ENCODE peak calls at places on chromosomes 6 and 20, in five cellular contexts. D is K562, B is H1, K is HepG2, Y is GM12878. P is an unnamed sample.

GRCh38 chr20:57666834-57667157 is 43.0 kb downstream of the PMEPA1 start:
- DNase-seq in D (no peak), B (no peak), K (no peak), Y (no peak), P (no peak)

GRCh38 chr20:9838378-9839295 is at the start of gene PAK5:
- DNase-seq in D (no peak), B (peak; percentile 93), K (peak; percentile 53), Y (no peak), P (no peak)

GRCh38 chr20:997486-997885 is 4.6 kb downstream of the RSPO4 start:
- DNase-seq in D (no peak), B (no peak), K (no peak), Y (no peak), P (no peak)

GRCh38 chr6:159761135-159761872 is 541 bp upstream of the ACAT2 start:
- DNase-seq in D (peak; percentile 21), B (peak; percentile 59), K (peak; percentile 14), Y (no peak), P (peak; percentile 18)

GRCh38 chr6:169906741-169907418 is 155.5 kb downstream of the ERMARD start:
- DNase-seq in D (no peak), B (no peak), K (no peak), Y (no peak), P (no peak)

GRCh38 chr6:44056392-44057237 is 70.6 kb downstream of the MRPL14 start:
- DNase-seq in D (no peak), B (no peak), K (no peak), Y (no peak), P (no peak)

GRCh38 chr6:149990109-149990671 is 26.4 kb downstream of the ULBP1 start:
- DNase-seq in D (no peak), B (peak; percentile 59), K (no peak), Y (no peak), P (no peak)

GRCh38 chr6:138979365-138979764 is 8.7 kb downstream of the REPS1 start:
- DNase-seq in D (no peak), B (no peak), K (no peak), Y (no peak), P (no peak)

GRCh38 chr6:133240511-133241087 is 558 bp upstream of the EYA4 start:
- DNase-seq in D (no peak), B (peak; percentile 67), K (no peak), Y (no peak), P (no peak)

GRCh38 chr20:11906626-11907480 is 10.8 kb upstream of the BTBD3 start:
- DNase-seq in D (no peak), B (no peak), K (no peak), Y (no peak), P (no peak)

GRCh38 chr20:16262594-16262993 is 310.7 kb downstream of the KIF16B start:
- DNase-seq in D (no peak), B (no peak), K (no peak), Y (no peak), P (no peak)

GRCh38 chr20:5504061-5504739 is 187.4 kb upstream of the PROKR2 start:
- DNase-seq in D (peak; percentile 60), B (no peak), K (peak; percentile 40), Y (no peak), P (no peak)

GRCh38 chr6:168366473-168366872 is 46.9 kb upstream of the DACT2 start:
- DNase-seq in D (no peak), B (no peak), K (no peak), Y (no peak), P (no peak)

GRCh38 chr6:3748208-3748701 is 3.3 kb downstream of the PXDC1 start:
- DNase-seq in D (peak; percentile 87), B (peak; percentile 81), K (peak; percentile 85), Y (no peak), P (no peak)

GRCh38 chr6:6984585-6985366 is 123.0 kb upstream of the RREB1 start:
- DNase-seq in D (no peak), B (no peak), K (peak; percentile 38), Y (no peak), P (no peak)

GRCh38 chr6:151690768-151691562 is 116.5 kb upstream of the ESR1 start:
- DNase-seq in D (no peak), B (no peak), K (no peak), Y (peak; percentile 83), P (no peak)

GRCh38 chr6:36780517-36781210 is 58.6 kb downstream of the CPNE5 start:
- DNase-seq in D (no peak), B (no peak), K (peak; percentile 18), Y (no peak), P (peak; percentile 81)

GRCh38 chr6:161411265-161411944 is 137.5 kb upstream of the AGPAT4 start:
- DNase-seq in D (no peak), B (no peak), K (no peak), Y (no peak), P (no peak)

GRCh38 chr6:91081452-91082067 is 494.7 kb upstream of the MAP3K7 start:
- DNase-seq in D (peak; percentile 40), B (no peak), K (peak; percentile 25), Y (no peak), P (peak; percentile 5)

GRCh38 chr6:152356659-152357058 is 280.5 kb downstream of the SYNE1 start:
- DNase-seq in D (peak; percentile 12), B (no peak), K (peak; percentile 63), Y (no peak), P (peak; percentile 61)

GRCh38 chr6:7338031-7338430 is 25.0 kb upstream of the SSR1 start:
- DNase-seq in D (no peak), B (no peak), K (no peak), Y (no peak), P (no peak)

GRCh38 chr6:1312444-1313363 is 806 bp downstream of the FOXQ1 start:
- DNase-seq in D (no peak), B (peak; percentile 79), K (no peak), Y (no peak), P (peak; percentile 29)

GRCh38 chr6:138832182-138832581 is 36.3 kb downstream of the ECT2L start:
- DNase-seq in D (no peak), B (no peak), K (no peak), Y (no peak), P (no peak)

GRCh38 chr6:148814082-148814790 is 67.4 kb downstream of the UST start:
- DNase-seq in D (no peak), B (no peak), K (no peak), Y (no peak), P (no peak)

GRCh38 chr20:4697189-4697873 is 24.4 kb upstream of the PRND start:
- DNase-seq in D (no peak), B (no peak), K (no peak), Y (no peak), P (no peak)

GRCh38 chr6:32668226-32668747 is 1.8 kb upstream of the HLA-DQB1 start:
- DNase-seq in D (no peak), B (no peak), K (peak; percentile 31), Y (peak; percentile 95), P (no peak)

GRCh38 chr6:48140221-48140620 is 29.2 kb upstream of the PTCHD4 start:
- DNase-seq in D (no peak), B (no peak), K (no peak), Y (no peak), P (no peak)

GRCh38 chr6:34973547-34974248 is 84.6 kb downstream of the ANKS1A start:
- DNase-seq in D (peak; percentile 37), B (no peak), K (peak; percentile 25), Y (no peak), P (no peak)

GRCh38 chr20:11375368-11375767 is 542.3 kb upstream of the BTBD3 start:
- DNase-seq in D (no peak), B (no peak), K (no peak), Y (no peak), P (no peak)

GRCh38 chr20:50120935-50121693 is 8.2 kb upstream of the UBE2V1 start:
- DNase-seq in D (no peak), B (peak; percentile 66), K (peak; percentile 84), Y (no peak), P (no peak)

GRCh38 chr6:167121471-167121870 is 1.4 kb upstream of the CCR6 start:
- DNase-seq in D (no peak), B (no peak), K (no peak), Y (no peak), P (no peak)

GRCh38 chr6:169289671-169290408 is 36.2 kb upstream of the THBS2 start:
- DNase-seq in D (no peak), B (no peak), K (no peak), Y (no peak), P (no peak)

GRCh38 chr6:16811277-16811979 is 50.2 kb upstream of the ATXN1 start:
- DNase-seq in D (no peak), B (no peak), K (no peak), Y (no peak), P (no peak)

GRCh38 chr6:113558966-113559365 is 298.2 kb upstream of the MARCKS start:
- DNase-seq in D (no peak), B (no peak), K (no peak), Y (no peak), P (no peak)

GRCh38 chr6:37667050-37667814 is 30.5 kb downstream of the MDGA1 start:
- DNase-seq in D (peak; percentile 81), B (no peak), K (no peak), Y (no peak), P (no peak)

GRCh38 chr20:48797275-48797825 is 30.4 kb downstream of the PREX1 start:
- DNase-seq in D (no peak), B (peak; percentile 58), K (no peak), Y (no peak), P (peak; percentile 85)

GRCh38 chr20:63465380-63466249 is 6.8 kb downstream of the KCNQ2 start:
- DNase-seq in D (no peak), B (no peak), K (no peak), Y (no peak), P (no peak)
- H3K27me3 ChIP-seq in D (peaks cover 97% of the 10 kb centered on the region), B (no peaks in the 10 kb centered on the region), K (peaks cover 94% of the 10 kb centered on the region), Y (peaks cover 6% of the 10 kb centered on the region), P (peaks cover 22% of the 10 kb centered on the region)

DNA sequence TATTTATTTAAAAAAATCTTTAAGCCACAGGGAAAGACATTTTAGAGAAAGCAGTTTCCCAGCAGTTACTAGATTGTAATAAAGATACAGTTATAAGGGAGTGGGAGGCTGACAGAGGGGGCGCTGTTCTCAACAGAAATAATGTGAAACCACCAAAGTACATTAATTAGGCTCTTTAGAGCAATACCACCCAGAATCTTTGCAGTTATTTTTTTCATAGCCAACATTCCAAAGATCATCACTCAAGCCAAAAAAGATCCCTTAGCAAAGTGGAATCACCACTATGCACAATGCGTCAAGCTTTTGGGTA is 331.3 kb upstream of the DEFB112 start:
- DNase-seq in D (no peak), B (peak; percentile 70), K (no peak), Y (no peak), P (no peak)
- TF ChIP-seq GABPA in D (no peak), B (no peak), K (no peak), Y (no peak), P (no peak)

GRCh38 chr20:38728911-38729642 is 4.8 kb downstream of the SLC32A1 start:
- DNase-seq in D (no peak), B (peak; percentile 88), K (no peak), Y (no peak), P (no peak)
- H3K27me3 ChIP-seq in D (peaks cover 79% of the 10 kb centered on the region), B (peaks cover 65% of the 10 kb centered on the region), K (peaks cover 89% of the 10 kb centered on the region), Y (peaks cover 40% of the 10 kb centered on the region), P (peaks cover 79% of the 10 kb centered on the region)

DNA sequence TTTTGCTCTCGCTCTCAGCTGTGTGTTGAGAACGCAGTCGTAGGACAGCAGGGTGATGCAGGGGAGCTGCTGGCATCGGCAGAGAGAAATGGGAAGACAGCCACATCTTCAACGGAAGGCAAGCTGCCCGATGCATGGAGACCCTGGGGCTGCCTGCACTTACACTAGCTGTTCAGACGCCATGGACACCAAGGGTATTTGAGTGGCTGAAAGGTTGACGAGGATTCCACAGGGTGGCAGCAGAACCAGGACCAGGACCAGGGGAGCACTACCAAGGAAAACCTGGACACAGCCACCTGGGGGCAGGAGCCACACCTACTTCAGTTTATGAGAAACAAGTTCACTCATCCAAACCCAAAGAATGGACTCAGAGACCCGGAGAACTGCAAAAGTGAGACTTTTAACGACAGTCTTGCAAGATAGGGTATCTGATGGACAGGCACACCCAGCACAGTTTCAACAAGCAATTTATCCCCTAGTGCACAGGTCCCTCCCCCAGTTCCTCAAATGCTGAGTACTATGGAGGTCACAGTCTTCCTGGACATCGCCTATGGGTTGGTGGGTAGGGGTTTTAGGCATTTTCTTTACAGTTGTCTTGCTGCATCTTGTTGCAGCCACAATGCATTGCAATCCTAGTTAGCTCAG is 56.3 kb upstream of the ENTPD6 start:
- DNase-seq in D (peak; percentile 21), B (no peak), K (peak; percentile 84), Y (no peak), P (no peak)
- TF ChIP-seq GABPA in D (no peak), B (no peak), K (no peak), Y (no peak), P (no peak)